ENCODE peak calls at places on chromosomes 6 and 20, in four cellular contexts. Y, K, Q and S are unnamed samples.

GRCh38 chr20:48008850-48009535 is 223.7 kb upstream of the SULF2 start:
- DNase-seq in Y (peak), K (no peak), Q (no peak), S (no peak)

GRCh38 chr20:62674370-62674769 is 32.1 kb downstream of the SLCO4A1 start:
- DNase-seq in Y (no peak), K (no peak), Q (no peak), S (no peak)

GRCh38 chr6:93389192-93389591 is 30.2 kb downstream of the EPHA7 start:
- DNase-seq in Y (no peak), K (no peak), Q (no peak), S (no peak)

GRCh38 chr6:54133186-54133585 is 21.9 kb downstream of the MLIP start:
- DNase-seq in Y (no peak), K (no peak), Q (no peak), S (no peak)

GRCh38 chr6:111642463-111643158 is 36.9 kb upstream of the TRAF3IP2 start:
- DNase-seq in Y (peak), K (peak), Q (no peak), S (peak)

GRCh38 chr6:103409475-103409874 is 1450.2 kb downstream of the HACE1 start:
- DNase-seq in Y (no peak), K (no peak), Q (no peak), S (no peak)

GRCh38 chr20:2576317-2576727 is 39.9 kb downstream of the TMC2 start:
- DNase-seq in Y (no peak), K (no peak), Q (no peak), S (no peak)

GRCh38 chr6:55822815-55823214 is 52.6 kb downstream of the BMP5 start:
- DNase-seq in Y (peak), K (no peak), Q (no peak), S (no peak)

GRCh38 chr6:134908906-134909516 is 40.9 kb downstream of the ALDH8A1 start:
- DNase-seq in Y (peak), K (peak), Q (no peak), S (no peak)

GRCh38 chr20:1323256-1323655 is 5.7 kb downstream of the SDCBP2 start:
- DNase-seq in Y (no peak), K (no peak), Q (no peak), S (no peak)

GRCh38 chr20:48186915-48187314 is 401.6 kb upstream of the SULF2 start:
- DNase-seq in Y (peak), K (no peak), Q (no peak), S (no peak)

GRCh38 chr20:23011008-23011721 is 23.9 kb upstream of the SSTR4 start:
- DNase-seq in Y (no peak), K (peak), Q (no peak), S (no peak)

GRCh38 chr20:5056801-5057599 is 55.7 kb upstream of the SLC23A2 start:
- DNase-seq in Y (peak), K (no peak), Q (peak), S (peak)

GRCh38 chr6:21455071-21455470 is 138.5 kb upstream of the SOX4 start:
- DNase-seq in Y (peak), K (no peak), Q (no peak), S (no peak)

GRCh38 chr20:42949865-42950264 is 239.8 kb downstream of the PTPRT start:
- DNase-seq in Y (no peak), K (no peak), Q (no peak), S (no peak)

GRCh38 chr6:90997076-90997475 is 410.2 kb upstream of the MAP3K7 start:
- DNase-seq in Y (no peak), K (no peak), Q (no peak), S (no peak)

GRCh38 chr6:151763303-151763702 is 44.2 kb upstream of the ESR1 start:
- DNase-seq in Y (peak), K (no peak), Q (no peak), S (no peak)

GRCh38 chr6:81788748-81789147 is 36.3 kb upstream of the TENT5A start:
- DNase-seq in Y (no peak), K (no peak), Q (no peak), S (no peak)

GRCh38 chr20:1122388-1123315 is 4.2 kb downstream of the PSMF1 start:
- DNase-seq in Y (peak), K (no peak), Q (no peak), S (peak)

GRCh38 chr20:59942245-59942644 is 2.1 kb downstream of the FAM217B start:
- DNase-seq in Y (no peak), K (no peak), Q (no peak), S (no peak)

GRCh38 chr20:58065508-58066361 is 162.7 kb downstream of the ANKRD60 start:
- DNase-seq in Y (no peak), K (peak), Q (no peak), S (no peak)

GRCh38 chr6:88276331-88276730 is 110.2 kb upstream of the CNR1 start:
- DNase-seq in Y (no peak), K (no peak), Q (no peak), S (no peak)
- TF ChIP-seq CTCF in Y (no peak), K (no peak), Q (no peak), S (no peak)

DNA sequence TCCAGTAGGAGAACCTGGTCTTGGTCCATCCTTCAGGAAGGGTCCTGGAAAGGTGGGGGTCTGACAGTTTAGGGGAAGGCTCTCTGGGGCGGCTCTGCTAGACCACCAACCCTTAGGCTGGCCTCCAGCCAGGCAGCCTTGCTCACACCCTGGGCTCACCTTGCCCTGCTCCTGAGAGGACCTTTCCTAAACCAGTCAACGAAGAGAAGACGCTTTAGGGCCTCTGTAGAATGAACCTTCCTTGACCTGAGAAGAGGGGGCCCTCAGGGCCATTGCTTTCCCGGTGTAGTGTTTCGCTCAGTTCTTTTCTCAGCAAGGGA is 1.1 kb downstream of the CDC25B start:
- DNase-seq in Y (no peak), K (no peak), Q (no peak), S (no peak)
- H3K4me3 ChIP-seq in Y (peak), K (peak), Q (peak), S (peak)

GRCh38 chr6:40324206-40324605 is 263.0 kb downstream of the LRFN2 start:
- DNase-seq in Y (no peak), K (no peak), Q (no peak), S (no peak)
- TF ChIP-seq CTCF in Y (no peak), K (no peak), Q (no peak), S (no peak)

GRCh38 chr6:106547556-106547955 is 81.7 kb downstream of the RTN4IP1 start:
- DNase-seq in Y (no peak), K (no peak), Q (no peak), S (no peak)
- H3K4me3 ChIP-seq in Y (no peak), K (no peak), Q (no peak), S (no peak)

GRCh38 chr6:165858571-165858970 is 195.5 kb upstream of the PDE10A start:
- DNase-seq in Y (peak), K (no peak), Q (no peak), S (no peak)
- TF ChIP-seq CTCF in Y (peak), K (no peak), Q (no peak), S (no peak)

GRCh38 chr20:61440548-61441055 is 188.5 kb downstream of the CDH4 start:
- DNase-seq in Y (no peak), K (no peak), Q (no peak), S (no peak)
- H3K4me3 ChIP-seq in Y (no peak), K (no peak), Q (no peak), S (no peak)

DNA sequence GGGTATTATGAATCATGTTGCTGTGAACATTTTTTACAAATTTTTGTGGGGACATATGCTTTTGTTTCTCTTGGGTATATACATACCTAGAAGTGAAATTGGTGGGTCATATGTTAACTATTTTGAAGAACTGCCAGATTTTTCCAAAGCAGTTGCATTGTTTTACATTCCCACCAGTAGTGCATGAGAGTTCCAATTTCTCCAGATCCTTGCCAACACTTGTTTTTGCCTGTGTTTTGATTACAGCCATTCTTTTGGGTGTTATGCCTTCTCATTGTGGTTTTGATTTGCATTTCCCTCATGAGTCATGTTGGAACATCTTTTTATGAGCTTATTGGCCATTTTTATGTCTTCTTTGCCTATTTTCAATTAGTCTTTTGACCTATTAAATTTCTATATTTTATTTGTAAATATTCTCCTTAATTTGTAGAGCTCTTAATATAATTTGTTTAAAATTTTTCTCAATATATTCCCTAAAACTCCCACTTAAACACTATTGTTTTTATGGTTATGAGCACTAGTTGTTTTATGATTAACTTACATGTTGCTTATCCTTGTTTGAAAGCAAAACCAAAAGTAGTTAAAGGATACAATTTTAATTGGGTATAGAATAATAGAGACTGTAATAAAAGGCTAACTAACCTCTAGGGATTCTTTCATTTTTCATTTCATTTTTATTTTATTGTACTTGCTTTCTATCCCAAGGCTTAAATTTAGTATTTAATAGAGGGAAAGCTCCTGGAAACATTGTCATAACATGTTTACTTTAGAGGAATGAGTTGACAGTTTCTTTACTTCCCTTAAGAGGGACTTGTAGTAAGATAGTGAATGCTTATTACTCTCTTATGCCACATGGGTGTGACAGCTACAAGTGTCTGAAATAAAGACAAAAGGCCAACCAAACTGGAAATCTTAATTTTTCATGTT is 5.5 kb downstream of the UBR2 start:
- DNase-seq in Y (peak), K (no peak), Q (no peak), S (peak)
- TF ChIP-seq CTCF in Y (peak), K (no peak), Q (no peak), S (no peak)

DNA sequence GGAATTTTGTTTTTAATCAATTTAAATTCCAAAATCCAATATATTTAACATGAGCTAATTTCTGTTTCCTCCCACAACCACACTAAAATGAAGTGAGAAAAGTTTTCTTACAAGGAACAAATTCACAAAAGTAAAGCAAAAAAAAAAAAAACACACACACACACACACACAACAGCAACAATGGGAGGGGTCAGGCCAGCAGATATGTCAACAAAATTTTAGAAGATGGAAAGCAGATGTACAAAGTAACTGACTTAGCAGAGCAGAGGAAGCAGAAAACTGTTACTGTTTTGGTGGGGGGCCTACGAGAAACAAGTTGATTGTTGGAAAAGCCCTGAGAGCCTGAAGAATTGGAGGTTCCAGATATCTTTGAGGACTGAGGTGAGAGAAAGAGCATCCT is 11.7 kb downstream of the EPB41L2 start:
- DNase-seq in Y (no peak), K (no peak), Q (no peak), S (no peak)
- H3K4me3 ChIP-seq in Y (no peak), K (no peak), Q (no peak), S (no peak)

DNA sequence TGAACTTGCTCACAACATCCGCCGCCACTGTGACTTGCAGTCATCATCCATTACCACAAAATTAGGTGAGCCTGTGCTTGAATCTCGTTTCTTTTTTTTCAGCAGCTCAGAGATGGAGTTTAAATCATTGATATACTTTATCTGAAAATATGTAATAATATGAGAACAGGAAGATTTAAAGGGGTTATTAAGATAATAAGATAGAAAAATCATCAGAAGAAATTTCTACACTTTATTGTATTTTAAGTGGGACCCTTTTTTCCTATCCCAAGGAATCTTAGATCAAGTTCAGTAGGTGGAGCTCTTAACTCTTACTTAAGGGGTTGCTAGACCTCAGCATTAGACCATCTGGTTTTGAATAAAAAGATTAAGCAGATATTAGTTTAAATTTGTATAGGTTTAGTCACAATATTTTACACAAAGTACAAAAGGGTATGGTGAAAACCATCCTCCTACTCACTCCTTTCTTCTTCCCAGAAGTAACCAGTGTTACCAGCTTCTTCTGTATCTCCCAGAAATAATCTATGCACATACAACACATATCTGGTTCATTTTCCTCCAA is 9.4 kb upstream of the NCOA7 start:
- DNase-seq in Y (peak), K (no peak), Q (no peak), S (peak)
- TF ChIP-seq CTCF in Y (no peak), K (no peak), Q (no peak), S (no peak)